ENCODE peak calls at places on chromosome 2, in seven cellular contexts. Q is heart right ventricle, L is MCF 10A, P is lung, B is mucosa of descending colon, C is activated T-cell treated with anti-CD3 and anti-CD28 coated beads for 1 hour, J is NB4. H is an unnamed sample.

GRCh38 chr2:238493880-238494572 is 67.3 kb downstream of the ASB1 start:
- DNase-seq in Q (no peak), L (no peak), P (no peak), B (no peak), C (no peak), J (peak; percentile 38), H (no peak)

GRCh38 chr2:127662937-127663565 is 12.3 kb downstream of the LIMS2 start:
- DNase-seq in Q (peak; percentile 18), L (no peak), P (no peak), B (no peak), C (no peak), J (no peak), H (no peak)

GRCh38 chr2:27126252-27126710 is 2.7 kb downstream of the ABHD1 start:
- DNase-seq in Q (no peak), L (no peak), P (no peak), B (no peak), C (no peak), J (no peak), H (no peak)

GRCh38 chr2:240224676-240225075 is 84.2 kb upstream of the OTOS start:
- DNase-seq in Q (no peak), L (no peak), P (no peak), B (no peak), C (no peak), J (no peak), H (no peak)

GRCh38 chr2:204664708-204665121 is 119.4 kb downstream of the PARD3B start:
- DNase-seq in Q (no peak), L (peak; percentile 23), P (no peak), B (no peak), C (no peak), J (no peak), H (no peak)

GRCh38 chr2:157460384-157460837 is 16.5 kb upstream of the CYTIP start:
- DNase-seq in Q (no peak), L (no peak), P (no peak), B (no peak), C (no peak), J (no peak), H (no peak)

GRCh38 chr2:119533560-119533959 is 9.3 kb upstream of the SCTR start:
- DNase-seq in Q (no peak), L (no peak), P (no peak), B (no peak), C (no peak), J (no peak), H (no peak)

GRCh38 chr2:239675856-239676715 is 275.3 kb upstream of the HDAC4 start:
- DNase-seq in Q (no peak), L (no peak), P (no peak), B (no peak), C (no peak), J (no peak), H (no peak)

GRCh38 chr2:109375656-109376055 is 238.1 kb downstream of the SEPTIN10 start:
- DNase-seq in Q (no peak), L (no peak), P (no peak), B (no peak), C (no peak), J (no peak), H (peak; percentile 37)

GRCh38 chr2:40997362-40997761 is 545.5 kb upstream of the SLC8A1 start:
- DNase-seq in Q (no peak), L (no peak), P (no peak), B (no peak), C (no peak), J (no peak), H (no peak)

GRCh38 chr2:69770193-69770702 is 28.3 kb downstream of the ANXA4 start:
- DNase-seq in Q (no peak), L (peak; percentile 87), P (no peak), B (no peak), C (no peak), J (peak; percentile 75), H (no peak)

GRCh38 chr2:30410217-30410616 is 36.8 kb upstream of the LCLAT1 start:
- DNase-seq in Q (no peak), L (peak; percentile 39), P (no peak), B (no peak), C (no peak), J (no peak), H (no peak)

GRCh38 chr2:109663721-109664120 is 49.6 kb downstream of the SOWAHC start:
- DNase-seq in Q (peak; percentile 31), L (peak; percentile 98), P (peak; percentile 36), B (no peak), C (no peak), J (no peak), H (peak; percentile 29)

GRCh38 chr2:142307086-142307485 is 176.3 kb upstream of the LRP1B start:
- DNase-seq in Q (no peak), L (no peak), P (no peak), B (no peak), C (no peak), J (no peak), H (no peak)

GRCh38 chr2:205056066-205056678 is 510.9 kb downstream of the PARD3B start:
- DNase-seq in Q (no peak), L (no peak), P (no peak), B (no peak), C (no peak), J (no peak), H (no peak)

GRCh38 chr2:146837857-146838256 is 1007.0 kb upstream of the ACVR2A start:
- DNase-seq in Q (no peak), L (peak; percentile 80), P (no peak), B (no peak), C (no peak), J (no peak), H (no peak)

GRCh38 chr2:10269711-10270610 is 32.7 kb upstream of the HPCAL1 start:
- DNase-seq in Q (no peak), L (no peak), P (no peak), B (peak; percentile 82), C (no peak), J (no peak), H (no peak)

GRCh38 chr2:209321581-209321980 is 102.3 kb upstream of the MAP2 start:
- DNase-seq in Q (no peak), L (no peak), P (no peak), B (no peak), C (no peak), J (no peak), H (no peak)

GRCh38 chr2:217622205-217622621 is 380.6 kb downstream of the TNS1 start:
- DNase-seq in Q (no peak), L (no peak), P (no peak), B (no peak), C (no peak), J (no peak), H (no peak)

GRCh38 chr2:238861766-238862315 is 14.0 kb downstream of the TWIST2 start:
- DNase-seq in Q (no peak), L (no peak), P (no peak), B (no peak), C (no peak), J (no peak), H (no peak)

GRCh38 chr2:170679607-170680079 is 35.5 kb upstream of the SP5 start:
- DNase-seq in Q (no peak), L (peak; percentile 33), P (peak; percentile 48), B (no peak), C (no peak), J (no peak), H (no peak)

GRCh38 chr2:233801357-233802131 is 23.4 kb downstream of the MROH2A start:
- DNase-seq in Q (no peak), L (peak; percentile 43), P (peak; percentile 24), B (no peak), C (no peak), J (peak; percentile 24), H (no peak)

GRCh38 chr2:35933031-35933430 is 422.5 kb upstream of the CRIM1 start:
- DNase-seq in Q (no peak), L (peak; percentile 14), P (no peak), B (no peak), C (no peak), J (no peak), H (no peak)

GRCh38 chr2:171347591-171348032 is 86.2 kb downstream of the METTL8 start:
- DNase-seq in Q (no peak), L (peak; percentile 2), P (no peak), B (no peak), C (no peak), J (no peak), H (no peak)

GRCh38 chr2:13227543-13227942 is 510.8 kb downstream of the TRIB2 start:
- DNase-seq in Q (no peak), L (no peak), P (no peak), B (no peak), C (no peak), J (no peak), H (no peak)

GRCh38 chr2:106562232-106562631 is 75.1 kb downstream of the CD8B2 start:
- DNase-seq in Q (no peak), L (no peak), P (no peak), B (no peak), C (no peak), J (no peak), H (no peak)

GRCh38 chr2:45643543-45644542 is 7.6 kb upstream of the PRKCE start:
- DNase-seq in Q (peak; percentile 79), L (peak; percentile 62), P (peak; percentile 68), B (peak; percentile 69), C (peak; percentile 75), J (peak; percentile 71), H (peak; percentile 75)

GRCh38 chr2:36352024-36352398 is 3.6 kb upstream of the CRIM1 start:
- DNase-seq in Q (no peak), L (peak; percentile 68), P (no peak), B (no peak), C (no peak), J (peak; percentile 64), H (no peak)

GRCh38 chr2:238714038-238714528 is 133.8 kb upstream of the TWIST2 start:
- DNase-seq in Q (no peak), L (peak; percentile 20), P (peak; percentile 27), B (no peak), C (no peak), J (no peak), H (no peak)

GRCh38 chr2:138779451-138780440 is at the start of gene NXPH2:
- DNase-seq in Q (no peak), L (no peak), P (no peak), B (no peak), C (no peak), J (no peak), H (no peak)

GRCh38 chr2:179745615-179746263 is 115.7 kb downstream of the ZNF385B start:
- DNase-seq in Q (no peak), L (no peak), P (peak; percentile 49), B (no peak), C (no peak), J (no peak), H (no peak)

GRCh38 chr2:217610411-217610814 is 392.4 kb downstream of the TNS1 start:
- DNase-seq in Q (no peak), L (no peak), P (no peak), B (no peak), C (peak; percentile 17), J (peak; percentile 3), H (no peak)